ENCODE peak calls at places on chromosomes 13 and 19, in five cellular contexts. R is T-helper 1 cell, K is cortex of kidney, P is AML-193, V is B cell. B is an unnamed sample.

GRCh38 chr19:56601375-56601774 is 6.3 kb downstream of the ZNF71 start:
- DNase-seq in R (no peak), K (no peak), P (no peak), V (no peak), B (no peak)

GRCh38 chr19:12774588-12775555 is at the start of gene HOOK2:
- DNase-seq in R (no peak), K (no peak), P (no peak), V (peak; percentile 55), B (peak; percentile 72)

GRCh38 chr13:109818136-109818535 is 31.8 kb upstream of the IRS2 start:
- DNase-seq in R (no peak), K (no peak), P (no peak), V (no peak), B (no peak)

GRCh38 chr19:41501854-41502253 is 58.9 kb downstream of the ERICH4 start:
- DNase-seq in R (no peak), K (no peak), P (no peak), V (no peak), B (no peak)

GRCh38 chr13:100382787-100383186 is 205.8 kb downstream of the GGACT start:
- DNase-seq in R (no peak), K (no peak), P (no peak), V (no peak), B (no peak)

GRCh38 chr19:4113398-4114088 is 10.4 kb downstream of the MAP2K2 start:
- DNase-seq in R (no peak), K (no peak), P (no peak), V (no peak), B (no peak)

GRCh38 chr13:30153871-30154426 is 153.4 kb downstream of the KATNAL1 start:
- DNase-seq in R (no peak), K (no peak), P (no peak), V (no peak), B (no peak)

GRCh38 chr13:113527272-113527958 is 36.9 kb upstream of the DCUN1D2 start:
- DNase-seq in R (no peak), K (no peak), P (peak; percentile 45), V (no peak), B (no peak)

GRCh38 chr13:43339843-43340550 is 316.6 kb downstream of the DNAJC15 start:
- DNase-seq in R (no peak), K (no peak), P (no peak), V (no peak), B (no peak)

GRCh38 chr19:7191946-7192691 is 102.1 kb downstream of the INSR start:
- DNase-seq in R (peak; percentile 33), K (no peak), P (peak; percentile 11), V (no peak), B (peak; percentile 71)

GRCh38 chr19:1122972-1123363 is 19.2 kb downstream of the GPX4 start:
- DNase-seq in R (no peak), K (no peak), P (no peak), V (peak; percentile 80), B (no peak)

GRCh38 chr19:41810301-41810700 is 13.9 kb downstream of the CEACAM3 start:
- DNase-seq in R (no peak), K (no peak), P (no peak), V (no peak), B (no peak)

GRCh38 chr13:78298657-78299056 is 304.7 kb downstream of the POU4F1 start:
- DNase-seq in R (no peak), K (no peak), P (no peak), V (no peak), B (no peak)

GRCh38 chr19:17079710-17080440 is 4.3 kb downstream of the MYO9B start:
- DNase-seq in R (peak; percentile 33), K (no peak), P (peak; percentile 90), V (peak; percentile 55), B (peak; percentile 37)

GRCh38 chr19:44260343-44260681 is 626 bp downstream of the ZNF233 start:
- DNase-seq in R (no peak), K (no peak), P (no peak), V (no peak), B (no peak)

GRCh38 chr19:31135841-31136240 is 213.4 kb downstream of the TSHZ3 start:
- DNase-seq in R (no peak), K (no peak), P (no peak), V (no peak), B (no peak)

GRCh38 chr13:95185851-95186250 is 115.4 kb downstream of the ABCC4 start:
- DNase-seq in R (peak; percentile 39), K (no peak), P (peak; percentile 11), V (peak; percentile 21), B (peak; percentile 66)

GRCh38 chr13:67232384-67232783 is 2.2 kb upstream of the PCDH9 start:
- DNase-seq in R (no peak), K (no peak), P (no peak), V (no peak), B (no peak)

GRCh38 chr13:30803791-30804190 is 68.4 kb downstream of the ALOX5AP start:
- DNase-seq in R (no peak), K (no peak), P (no peak), V (no peak), B (no peak)

GRCh38 chr19:3549816-3550215 is 7.6 kb downstream of the MFSD12 start:
- DNase-seq in R (no peak), K (no peak), P (no peak), V (peak; percentile 32), B (no peak)

GRCh38 chr19:17765069-17765618 is 13.9 kb downstream of the FCHO1 start:
- DNase-seq in R (no peak), K (no peak), P (no peak), V (no peak), B (no peak)

GRCh38 chr19:30873003-30873402 is 476.2 kb downstream of the TSHZ3 start:
- DNase-seq in R (no peak), K (no peak), P (no peak), V (no peak), B (no peak)

GRCh38 chr13:77767413-77767812 is 69.9 kb downstream of the SLAIN1 start:
- DNase-seq in R (no peak), K (no peak), P (no peak), V (no peak), B (no peak)

GRCh38 chr13:49806126-49806536 is 13.6 kb upstream of the KPNA3 start:
- DNase-seq in R (no peak), K (no peak), P (no peak), V (no peak), B (no peak)

GRCh38 chr13:106161186-106161585 is 374.3 kb downstream of the EFNB2 start:
- DNase-seq in R (no peak), K (no peak), P (no peak), V (no peak), B (no peak)

GRCh38 chr19:30733826-30734550 is 361.8 kb downstream of the ZNF536 start:
- DNase-seq in R (no peak), K (no peak), P (no peak), V (no peak), B (no peak)

GRCh38 chr19:7869453-7869909 is 4.7 kb downstream of the PRR36 start:
- DNase-seq in R (peak; percentile 74), K (no peak), P (no peak), V (peak; percentile 91), B (peak; percentile 73)

GRCh38 chr19:7993560-7993959 is 11.9 kb downstream of the ELAVL1 start:
- DNase-seq in R (no peak), K (no peak), P (no peak), V (no peak), B (no peak)

GRCh38 chr13:33312150-33312908 is 26.8 kb upstream of the STARD13 start:
- DNase-seq in R (no peak), K (no peak), P (no peak), V (no peak), B (no peak)

GRCh38 chr19:17777840-17778620 is 16.9 kb upstream of the B3GNT3 start:
- DNase-seq in R (no peak), K (no peak), P (no peak), V (peak; percentile 56), B (no peak)

GRCh38 chr13:110490009-110490770 is 71.3 kb downstream of the RAB20 start:
- DNase-seq in R (no peak), K (no peak), P (no peak), V (no peak), B (no peak)

GRCh38 chr19:2129486-2129885 is 21.9 kb downstream of the AP3D1 start:
- DNase-seq in R (no peak), K (no peak), P (no peak), V (no peak), B (no peak)

GRCh38 chr13:20609145-20609544 is 42.2 kb downstream of the IFT88 start:
- DNase-seq in R (no peak), K (no peak), P (no peak), V (no peak), B (no peak)

GRCh38 chr19:14475251-14476073 is at the start of gene PTGER1:
- DNase-seq in R (no peak), K (no peak), P (no peak), V (peak; percentile 62), B (no peak)

GRCh38 chr19:42143341-42144234 is 11.3 kb upstream of the POU2F2 start:
- DNase-seq in R (no peak), K (no peak), P (peak; percentile 18), V (no peak), B (no peak)

GRCh38 chr19:55069137-55069858 is 6.3 kb upstream of the RDH13 start:
- DNase-seq in R (no peak), K (no peak), P (no peak), V (no peak), B (no peak)

B was measured in CD8-positive, alpha-beta memory T cell.